ENCODE peak calls at places on chromosome 1, in five cellular contexts. R is aorta; H is stromal cell of bone marrow; B is central memory CD4-positive, alpha-beta T cell; V is HAP-1. G is an unnamed sample.

GRCh38 chr1:43058545-43059360 is 100.1 kb upstream of the SLC2A1 start:
- DNase-seq in R (peak), H (peak), B (no peak), V (peak), G (no peak)

GRCh38 chr1:226121587-226122400 is 59.3 kb downstream of the H3-3A start:
- DNase-seq in R (peak), H (no peak), B (peak), V (peak), G (peak)

GRCh38 chr1:27656157-27656893 is 15.7 kb downstream of the IFI6 start:
- DNase-seq in R (peak), H (peak), B (no peak), V (peak), G (no peak)

GRCh38 chr1:38250356-38250755 is 203.8 kb upstream of the POU3F1 start:
- DNase-seq in R (no peak), H (no peak), B (no peak), V (no peak), G (no peak)

GRCh38 chr1:9714257-9714718 is 62.8 kb downstream of the PIK3CD start:
- DNase-seq in R (no peak), H (no peak), B (peak), V (no peak), G (peak)

GRCh38 chr1:222627232-222627631 is 9.3 kb downstream of the MIA3 start:
- DNase-seq in R (peak), H (peak), B (no peak), V (no peak), G (no peak)

GRCh38 chr1:6962956-6963915 is 178.0 kb downstream of the CAMTA1 start:
- DNase-seq in R (peak), H (no peak), B (peak), V (peak), G (no peak)

GRCh38 chr1:183228650-183229220 is 42.7 kb downstream of the LAMC2 start:
- DNase-seq in R (no peak), H (no peak), B (no peak), V (no peak), G (no peak)

GRCh38 chr1:117060441-117061317 is 553 bp downstream of the TTF2 start:
- DNase-seq in R (peak), H (no peak), B (peak), V (peak), G (no peak)

G was measured in naive thymus-derived CD4-positive, alpha-beta T cell.